ENCODE peak calls at places on chromosomes 11 and 22, in four cellular contexts. Z is AG04450, V is coronary artery, U is Karpas-422. G is an unnamed sample.

GRCh38 chr22:46652081-46652929 is 32.1 kb downstream of the GRAMD4 start:
- DNase-seq in V (no peak), Z (no peak), U (no peak), G (peak)

GRCh38 chr11:7590529-7590928 is 76.7 kb downstream of the PPFIBP2 start:
- DNase-seq in U (no peak), V (peak), Z (no peak), G (no peak)

GRCh38 chr22:46802608-46803027 is 40.2 kb downstream of the TBC1D22A start:
- DNase-seq in V (no peak), U (no peak), Z (no peak), G (no peak)

GRCh38 chr22:49203091-49203862 is 624.4 kb downstream of the BRD1 start:
- DNase-seq in Z (no peak), V (peak), U (no peak), G (no peak)

GRCh38 chr11:64455436-64456261 is 96.7 kb downstream of the RPS6KA4 start:
- DNase-seq in V (peak), U (no peak), Z (no peak), G (no peak)

GRCh38 chr11:95434489-95435057 is 203.6 kb upstream of the SESN3 start:
- DNase-seq in Z (no peak), U (no peak), V (no peak), G (no peak)

GRCh38 chr11:92296138-92296515 is 71.5 kb downstream of the FAT3 start:
- DNase-seq in U (no peak), Z (no peak), V (no peak), G (no peak)

GRCh38 chr11:6319001-6319878 is 1.1 kb downstream of the CAVIN3 start:
- DNase-seq in V (peak), U (no peak), Z (no peak), G (peak)

GRCh38 chr22:17733484-17733883 is 40.8 kb downstream of the BID start:
- DNase-seq in Z (no peak), V (no peak), U (no peak), G (no peak)

GRCh38 chr11:86408845-86409244 is 34.2 kb downstream of the CCDC81 start:
- DNase-seq in V (no peak), U (no peak), Z (no peak), G (no peak)

DNA sequence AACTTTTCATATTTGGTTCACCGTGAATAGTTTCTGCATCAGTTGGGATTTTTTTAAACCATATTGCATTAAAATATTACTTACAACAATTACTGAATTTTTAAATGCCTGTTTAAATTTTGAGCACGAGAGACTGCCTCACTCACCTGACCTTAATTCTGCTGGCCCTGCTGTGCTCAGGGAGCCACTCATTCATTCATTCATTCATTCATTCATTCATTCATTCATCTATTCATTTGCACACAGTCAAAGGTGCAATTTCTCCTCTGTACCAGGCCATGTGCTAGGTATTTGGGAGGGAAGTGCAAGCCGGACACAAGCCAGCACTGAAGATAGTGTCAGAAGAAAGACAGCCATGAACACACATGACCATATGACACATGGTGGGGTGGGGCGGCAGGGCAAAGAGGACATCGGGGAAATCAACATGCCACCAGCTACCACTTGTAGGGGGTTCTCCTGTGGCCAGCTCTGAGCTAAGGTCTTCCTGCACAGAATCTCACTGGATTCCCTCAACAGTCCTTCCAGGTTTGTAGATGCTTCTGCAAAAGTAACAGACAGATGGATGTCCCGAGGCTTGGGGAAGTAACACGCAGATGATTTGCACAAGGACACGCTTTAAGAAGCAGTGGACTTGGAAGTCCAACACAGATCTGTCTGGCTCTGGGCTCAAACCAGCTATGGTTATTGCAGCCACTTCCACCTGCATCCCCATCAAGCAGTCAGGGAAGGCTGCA is 566 bp upstream of the CSF2RB start:
- DNase-seq in U (no peak), Z (no peak), V (no peak), G (no peak)
- H3K4me3 ChIP-seq in U (peak), Z (no peak), V (no peak), G (no peak)

GRCh38 chr11:121577106-121577505 is 124.3 kb upstream of the SORL1-AS1 start:
- DNase-seq in V (no peak), Z (no peak), U (no peak), G (no peak)

GRCh38 chr11:121576531-121576930 is 123.8 kb upstream of the SORL1-AS1 start:
- DNase-seq in V (no peak), U (no peak), Z (no peak), G (peak)

GRCh38 chr11:121578216-121579063 is 125.7 kb upstream of the SORL1-AS1 start:
- DNase-seq in Z (no peak), U (no peak), V (no peak), G (no peak)

GRCh38 chr11:121575250-121575962 is 122.6 kb upstream of the SORL1-AS1 start:
- DNase-seq in U (no peak), Z (peak), V (peak), G (peak)

DNA sequence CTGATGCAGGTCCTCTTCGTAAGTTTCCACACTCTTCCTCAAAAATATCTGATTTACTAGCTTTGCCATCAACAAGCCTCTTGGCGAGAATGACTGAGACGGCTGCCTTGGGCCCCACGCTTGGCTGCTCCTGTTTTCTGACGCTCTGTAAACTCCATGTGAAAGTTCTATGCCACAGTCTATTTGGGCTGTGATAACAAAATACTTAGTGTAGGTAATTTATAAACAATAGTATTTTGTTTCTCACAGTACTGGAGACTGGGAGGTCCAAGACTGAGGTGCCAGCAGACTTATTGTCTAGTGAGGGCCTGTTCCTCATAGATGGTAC is 123.2 kb upstream of the SORL1-AS1 start:
- DNase-seq in Z (no peak), U (no peak), V (no peak), G (no peak)
- H3K27ac ChIP-seq in Z (no peak), U (peak), V (no peak), G (no peak)

GRCh38 chr22:26658161-26658560 is 773 bp downstream of the MIAT start:
- DNase-seq in Z (no peak), V (no peak), U (peak), G (no peak)
- H3K4me3 ChIP-seq in Z (peak), V (peak), U (peak), G (peak)

DNA sequence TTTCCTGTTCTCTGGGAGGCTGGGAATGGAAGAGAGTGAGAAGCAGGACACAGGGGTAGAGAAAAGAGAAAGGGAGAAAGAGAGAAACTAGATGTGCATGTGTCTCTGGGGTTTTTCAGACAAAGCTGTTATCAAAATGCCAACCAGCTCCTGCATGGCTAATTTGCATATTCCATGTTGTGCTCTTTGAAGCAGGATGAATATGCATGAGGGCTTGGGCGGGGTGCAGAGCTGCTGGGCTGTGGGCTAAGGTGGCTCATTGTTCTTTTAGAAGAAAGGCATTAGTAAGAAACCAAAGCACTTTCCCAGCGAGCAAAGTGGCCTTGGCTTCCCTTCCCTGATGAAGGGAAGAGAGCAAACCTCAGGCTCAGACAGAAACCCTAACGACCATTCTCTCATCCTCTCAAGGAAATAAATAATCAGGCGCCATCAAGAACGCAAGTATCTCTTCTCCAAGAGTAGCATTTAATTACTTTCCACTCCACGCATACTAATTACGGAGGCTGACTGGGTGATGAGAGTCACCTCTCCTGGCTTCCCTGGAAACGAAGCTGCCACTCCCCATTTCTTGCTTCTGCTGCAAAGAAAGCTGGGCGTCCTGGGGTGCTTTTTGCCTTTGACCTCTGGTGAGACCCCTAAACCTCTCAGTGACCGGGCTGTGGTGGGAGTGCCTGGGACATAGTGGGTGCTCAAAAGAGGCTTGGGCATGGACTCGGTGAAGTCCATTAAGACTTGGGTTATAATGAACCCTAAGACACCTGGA is 54.2 kb downstream of the FEZ1 start:
- DNase-seq in U (no peak), Z (no peak), V (peak), G (no peak)
- H3K27ac ChIP-seq in U (no peak), Z (no peak), V (no peak), G (no peak)

GRCh38 chr11:76698321-76699043 is 27.9 kb upstream of the LRRC32 start:
- DNase-seq in Z (no peak), V (no peak), U (peak), G (no peak)

GRCh38 chr11:76699461-76700091 is 29.0 kb upstream of the LRRC32 start:
- DNase-seq in V (no peak), Z (no peak), U (no peak), G (no peak)

GRCh38 chr11:76702378-76703128 is 32.0 kb upstream of the LRRC32 start:
- DNase-seq in Z (no peak), V (no peak), U (no peak), G (no peak)

GRCh38 chr11:76701701-76702100 is 31.2 kb upstream of the LRRC32 start:
- DNase-seq in U (no peak), Z (no peak), V (no peak), G (no peak)

DNA sequence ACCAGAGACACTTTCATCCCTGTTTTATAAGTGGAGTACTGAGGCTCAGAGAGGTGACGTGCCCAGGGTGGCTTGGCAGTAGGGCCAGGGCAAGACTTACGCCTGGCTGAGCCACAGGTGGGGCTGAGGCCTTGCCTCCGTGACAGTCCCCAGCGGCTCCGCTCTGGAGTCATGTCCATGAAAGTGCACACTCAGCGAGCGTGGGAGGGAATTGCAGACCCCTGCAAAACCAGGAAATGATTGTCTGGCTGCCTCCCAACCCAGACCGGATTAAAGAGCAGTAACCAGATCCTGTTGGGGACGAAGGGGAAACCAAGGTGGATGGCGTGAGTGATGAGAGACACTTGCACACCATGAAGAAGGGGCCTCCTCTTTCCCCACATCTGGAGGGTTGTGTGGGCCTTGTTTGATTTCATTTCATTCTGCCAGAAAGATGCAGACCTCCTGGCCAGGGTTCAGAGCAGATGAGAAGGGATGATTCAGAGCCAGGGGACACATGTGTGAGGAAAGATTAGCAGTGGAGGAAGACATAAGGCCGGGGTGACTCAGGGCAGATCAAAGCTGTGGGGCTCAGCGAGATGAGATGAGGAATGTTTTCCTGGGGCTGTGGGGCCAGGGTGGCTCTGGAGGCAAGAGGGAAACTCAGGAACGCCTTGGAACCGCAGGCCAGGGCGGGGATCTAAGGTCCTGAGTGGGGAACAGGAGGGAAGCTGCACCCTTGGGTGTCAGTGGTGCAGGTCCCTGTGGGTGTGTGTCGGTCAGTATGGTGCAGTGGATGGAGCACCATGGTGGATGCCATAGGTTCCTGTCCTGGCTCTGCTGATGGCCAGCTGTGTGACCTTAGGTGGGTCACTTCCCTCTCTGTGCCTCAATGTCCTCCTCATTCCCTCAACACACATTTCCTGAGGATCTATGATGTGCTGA is 29.9 kb upstream of the LRRC32 start:
- DNase-seq in U (no peak), Z (peak), V (no peak), G (no peak)
- H3K4me3 ChIP-seq in U (no peak), Z (peak), V (no peak), G (no peak)

GRCh38 chr11:9716275-9717039 is 52.6 kb downstream of the SWAP70 start:
- DNase-seq in U (peak), Z (peak), V (no peak), G (no peak)
- H3K27ac ChIP-seq in U (peak), Z (peak), V (peak), G (peak)